ENCODE peak calls at places on chromosomes 7 and 10, in four cellular contexts. D is transverse colon, W is IMR-90, H is testis. J is an unnamed sample.

GRCh38 chr7:4267326-4268039 is 414.6 kb upstream of the FOXK1 start:
- DNase-seq in W (no peak), H (no peak), D (no peak), J (no peak)

GRCh38 chr10:58319599-58319998 is 15.2 kb upstream of the UBE2D1 start:
- DNase-seq in H (no peak), W (no peak), D (no peak), J (no peak)

GRCh38 chr7:47516985-47517590 is 64.8 kb downstream of the TNS3 start:
- DNase-seq in W (no peak), D (peak), H (no peak), J (no peak)

GRCh38 chr7:41188163-41189130 is 514.4 kb downstream of the INHBA start:
- DNase-seq in W (peak), H (no peak), D (no peak), J (no peak)

GRCh38 chr7:23299770-23300300 is 696 bp downstream of the MALSU1 start:
- DNase-seq in H (no peak), W (peak), D (no peak), J (no peak)

GRCh38 chr10:80509108-80509402 is 28.6 kb upstream of the SH2D4B start:
- DNase-seq in H (no peak), D (no peak), W (no peak), J (no peak)

GRCh38 chr7:107103369-107103768 is 58.9 kb downstream of the PRKAR2B start:
- DNase-seq in D (no peak), H (no peak), W (peak), J (no peak)

GRCh38 chr10:1187855-1188555 is 131.8 kb downstream of the WDR37 start:
- DNase-seq in D (no peak), W (no peak), H (peak), J (no peak)

GRCh38 chr7:138369797-138370196 is 90.3 kb upstream of the TRIM24 start:
- DNase-seq in H (no peak), W (no peak), D (no peak), J (no peak)

DNA sequence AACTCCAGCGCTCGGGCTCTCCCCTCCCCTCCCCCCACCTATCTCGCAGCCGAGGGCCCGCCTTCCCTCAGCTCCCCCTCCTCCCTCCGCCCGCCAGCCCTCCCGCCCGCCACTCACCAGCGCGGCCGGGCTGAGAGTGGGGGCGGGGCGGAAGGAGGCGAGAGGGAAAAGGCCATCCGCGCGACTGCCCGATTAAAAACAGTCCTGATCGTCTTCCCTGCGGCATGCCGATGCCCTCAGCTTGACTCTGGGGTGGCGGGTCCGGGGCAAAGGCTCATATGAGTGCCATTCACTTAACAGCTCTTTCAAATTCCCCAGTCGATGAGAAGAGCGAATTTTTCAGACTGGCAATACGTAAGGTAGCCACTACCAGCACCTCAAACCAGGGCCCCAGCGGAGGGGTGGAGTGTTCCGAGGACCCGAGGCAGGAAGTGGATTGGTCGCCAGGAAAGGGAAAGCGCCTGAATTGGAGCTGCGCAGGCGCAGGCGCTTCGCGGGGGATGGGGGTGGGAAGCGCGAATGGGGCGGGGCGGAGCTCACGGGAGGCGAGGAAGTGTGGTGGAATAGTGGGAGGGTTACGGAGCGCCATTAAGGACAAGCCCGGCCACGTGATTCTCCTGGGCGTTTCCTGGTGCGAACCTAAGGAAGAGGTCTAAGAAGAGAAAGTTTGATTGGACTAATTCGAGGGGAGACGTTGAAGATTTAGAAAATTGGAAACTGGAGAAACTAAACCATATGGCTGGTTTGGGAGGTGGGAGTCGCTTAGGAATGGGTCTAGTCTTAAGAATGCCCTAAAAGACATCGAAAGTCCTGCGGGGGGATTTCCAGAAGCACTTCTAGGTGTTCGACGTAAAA is at the start of gene UPF2:
- DNase-seq in D (peak), H (peak), W (peak), J (peak)
- TF ChIP-seq POLR2A in D (no peak), H (no peak), W (no peak), J (no peak)

GRCh38 chr7:87219545-87220025 is at the start of gene TMEM243:
- DNase-seq in D (peak), W (peak), H (peak), J (peak)
- TF ChIP-seq POLR2A in D (peak), W (peak), H (no peak), J (peak)

GRCh38 chr7:105013283-105013817 is 655 bp upstream of the KMT2E start:
- DNase-seq in W (peak), H (peak), D (peak), J (peak)
- TF ChIP-seq POLR2A in W (peak), H (peak), D (peak), J (peak)

DNA sequence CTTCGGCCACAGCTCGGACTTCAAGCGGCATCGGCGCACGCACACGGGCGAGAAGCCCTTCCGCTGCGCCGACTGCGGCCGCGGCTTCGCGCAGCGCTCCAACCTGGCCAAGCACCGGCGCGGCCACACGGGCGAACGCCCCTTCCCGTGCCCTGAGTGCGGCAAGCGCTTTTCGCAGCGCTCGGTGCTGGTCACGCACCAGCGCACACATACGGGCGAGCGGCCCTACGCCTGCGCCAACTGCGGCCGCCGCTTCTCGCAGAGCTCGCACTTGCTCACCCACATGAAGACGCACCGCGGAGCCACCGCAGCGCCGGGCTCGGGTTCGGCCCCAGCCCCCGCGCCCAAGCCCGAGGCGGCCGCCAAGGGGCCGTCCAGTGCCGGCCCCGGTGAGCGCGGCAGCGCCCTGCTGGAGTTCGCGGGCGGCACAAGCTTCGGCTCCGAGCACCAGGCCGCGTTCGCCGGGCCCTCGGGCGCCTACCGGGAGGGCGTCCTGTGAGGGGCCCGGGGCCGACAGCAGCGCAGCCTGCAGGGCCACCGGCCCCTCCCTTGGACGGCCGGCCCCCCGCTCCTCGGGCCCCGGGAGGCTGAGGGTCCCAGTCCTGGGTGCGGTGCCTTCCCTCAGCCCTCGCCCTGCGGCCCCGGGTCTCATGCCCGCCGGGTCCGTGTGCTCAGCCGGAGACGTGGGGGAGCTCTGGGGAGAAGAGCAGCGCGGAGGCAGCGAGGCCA is 17.2 kb downstream of the ZNF316 start:
- DNase-seq in D (no peak), H (no peak), W (no peak), J (peak)
- TF ChIP-seq POLR2A in D (no peak), H (no peak), W (no peak), J (no peak)

GRCh38 chr7:151351027-151351426 is 9.4 kb downstream of the NUB1 start:
- DNase-seq in W (no peak), H (no peak), D (peak), J (no peak)

GRCh38 chr7:151352512-151352911 is 10.9 kb downstream of the NUB1 start:
- DNase-seq in H (no peak), D (no peak), W (no peak), J (no peak)

GRCh38 chr7:151349507-151349853 is 7.9 kb downstream of the NUB1 start:
- DNase-seq in D (peak), H (no peak), W (no peak), J (no peak)

GRCh38 chr7:151348970-151349369 is 7.4 kb downstream of the NUB1 start:
- DNase-seq in H (no peak), D (no peak), W (no peak), J (no peak)

GRCh38 chr7:151351967-151352366 is 10.4 kb downstream of the NUB1 start:
- DNase-seq in W (no peak), D (no peak), H (no peak), J (no peak)
- TF ChIP-seq POLR2A in W (no peak), D (no peak), H (no peak), J (no peak)

GRCh38 chr10:122953827-122954730 is at the start of gene C10orf88:
- DNase-seq in D (peak), H (peak), W (peak), J (peak)
- TF ChIP-seq POLR2A in D (peak), H (no peak), W (no peak), J (no peak)

GRCh38 chr7:127879942-127880341 is 151.3 kb downstream of the LRRC4 start:
- DNase-seq in D (no peak), H (no peak), W (no peak), J (no peak)
- TF ChIP-seq POLR2A in D (no peak), H (no peak), W (no peak), J (no peak)

DNA sequence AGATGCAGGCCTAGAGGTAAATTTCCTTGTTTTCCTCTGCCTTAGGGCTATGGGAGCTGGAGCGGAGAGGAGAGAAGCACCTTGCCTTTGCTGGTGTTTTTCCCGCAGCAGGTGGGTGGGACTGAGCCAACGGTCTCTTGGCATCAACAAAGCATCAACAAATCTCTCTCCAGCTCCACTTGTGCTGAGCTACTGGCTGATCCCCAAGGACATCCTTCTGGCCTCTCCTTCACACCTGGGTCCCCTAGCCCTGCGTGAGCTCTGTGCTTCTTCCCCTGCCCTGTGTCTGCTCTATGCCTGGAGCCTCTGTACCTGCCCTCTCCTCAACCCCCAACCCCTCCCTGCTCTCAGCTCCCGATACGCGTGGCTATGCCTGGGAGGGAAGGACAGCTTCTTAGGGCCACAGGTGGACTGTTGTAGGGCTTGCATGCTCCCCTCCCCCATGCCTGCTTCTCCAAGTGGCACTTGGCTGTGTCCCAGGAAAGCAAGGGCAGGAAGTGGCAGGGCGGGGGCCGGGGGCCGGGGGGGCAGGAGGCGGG is 3.2 kb upstream of the CLDN4 start:
- DNase-seq in H (peak), W (no peak), D (peak), J (no peak)
- TF ChIP-seq POLR2A in H (no peak), W (no peak), D (peak), J (no peak)

DNA sequence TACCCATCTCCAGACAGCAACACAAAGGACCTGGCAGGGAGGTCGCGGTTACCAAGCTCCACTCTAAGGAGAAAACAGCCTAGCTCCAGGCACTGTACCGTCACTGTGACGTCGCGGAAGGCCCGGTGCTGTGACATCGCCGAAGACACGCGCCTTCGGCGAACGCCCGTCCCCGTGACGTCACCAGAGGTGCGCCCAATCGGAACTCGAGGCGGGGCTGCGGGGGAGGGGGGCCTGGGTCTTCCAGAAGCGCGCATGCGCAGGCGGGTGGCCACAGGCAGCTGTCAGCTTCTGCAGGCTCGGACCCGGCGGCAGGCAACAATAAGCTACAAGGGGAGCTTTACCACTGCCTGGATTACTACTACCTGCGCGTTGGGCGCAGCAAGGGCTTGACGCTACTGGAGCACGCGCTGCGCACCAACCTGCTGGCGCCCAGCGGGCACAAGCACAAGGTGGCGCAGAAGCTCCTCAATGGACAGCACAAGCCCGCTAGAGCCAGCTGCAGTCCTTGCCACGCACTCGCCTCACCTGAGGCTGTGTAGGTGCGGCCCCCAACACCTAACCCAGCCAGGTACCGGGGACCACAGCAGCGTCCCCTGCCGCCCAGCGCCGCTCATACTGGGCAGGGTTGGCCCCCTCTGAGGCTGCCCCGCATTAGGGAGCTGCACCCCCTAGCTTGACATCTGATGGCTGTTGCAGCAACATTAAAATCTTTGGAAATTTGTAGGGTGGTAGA is 208.4 kb downstream of the TPST1 start:
- DNase-seq in W (peak), H (peak), D (peak), J (peak)
- TF ChIP-seq POLR2A in W (no peak), H (no peak), D (no peak), J (no peak)